ENCODE peak calls at places on chromosomes 1 and 21, in nine cellular contexts. B is osteoblast; G is mucosa of descending colon; M is ascending aorta; Z is breast epithelium; D is hepatocyte; N is BE2C; P is stomach; X is CD4-positive, alpha-beta T cell. V is an unnamed sample.

GRCh38 chr21:8994640-8995511 is 1526.5 kb upstream of the TPTE start:
- DNase-seq in B (peak; percentile 73), G (no peak), M (no peak), Z (no peak), D (no peak), N (no peak), P (no peak), X (no peak), V (no peak)

GRCh38 chr1:203202431-203203245 is 16.1 kb upstream of the CHI3L1 start:
- DNase-seq in B (peak; percentile 84), G (no peak), M (peak; percentile 74), Z (no peak), D (peak; percentile 77), N (no peak), P (peak; percentile 18), X (no peak), V (no peak)

GRCh38 chr1:78146137-78146822 is 100.5 kb downstream of the GIPC2 start:
- DNase-seq in B (peak; percentile 34), G (no peak), M (no peak), Z (no peak), D (no peak), N (no peak), P (no peak), X (no peak), V (no peak)

GRCh38 chr1:56204206-56204605 is 375.2 kb downstream of the PLPP3 start:
- DNase-seq in B (no peak), G (no peak), M (no peak), Z (no peak), D (no peak), N (no peak), P (no peak), X (no peak), V (no peak)

GRCh38 chr1:232675267-232675666 is 45.3 kb upstream of the SIPA1L2 start:
- DNase-seq in B (no peak), G (no peak), M (no peak), Z (no peak), D (no peak), N (no peak), P (no peak), X (no peak), V (no peak)

GRCh38 chr1:228765543-228765942 is 30.3 kb downstream of the RHOU start:
- DNase-seq in B (no peak), G (peak; percentile 72), M (no peak), Z (no peak), D (no peak), N (no peak), P (peak; percentile 26), X (no peak), V (no peak)

GRCh38 chr21:46455575-46456385 is 2.9 kb upstream of the DIP2A start:
- DNase-seq in B (peak; percentile 90), G (no peak), M (no peak), Z (no peak), D (no peak), N (no peak), P (no peak), X (no peak), V (no peak)

GRCh38 chr21:43835861-43836260 is 29.2 kb upstream of the AGPAT3 start:
- DNase-seq in B (peak; percentile 35), G (no peak), M (no peak), Z (no peak), D (no peak), N (no peak), P (no peak), X (no peak), V (no peak)

DNA sequence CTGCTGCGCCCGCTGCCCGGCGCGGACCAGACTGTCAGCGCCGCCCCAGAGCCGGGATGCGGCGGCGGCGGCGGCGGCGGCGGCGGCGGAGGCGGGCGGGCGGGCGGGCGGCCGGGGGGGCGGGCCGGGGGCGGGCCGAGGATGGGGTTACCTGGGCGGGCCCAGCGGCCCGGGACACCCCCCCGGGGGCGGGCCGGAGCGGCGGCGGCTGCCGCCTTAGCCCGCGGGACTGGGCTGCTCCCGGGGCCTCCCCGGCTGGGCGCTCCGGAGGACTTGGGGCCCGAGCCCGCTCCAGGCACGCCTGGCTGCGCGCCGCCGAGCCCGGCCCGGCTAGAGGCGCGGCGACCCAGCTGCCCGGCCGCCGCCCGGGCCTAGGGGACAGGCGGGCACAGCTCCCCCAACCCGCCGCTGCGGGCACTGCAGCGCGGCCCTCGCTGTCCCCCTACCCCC is at the start of gene WNT4:
- DNase-seq in B (peak; percentile 98), G (no peak), M (no peak), Z (no peak), D (peak; percentile 75), N (peak; percentile 44), P (peak; percentile 61), X (no peak), V (peak; percentile 68)
- TF ChIP-seq CTCF in B (no peak), G (no peak), M (no peak), Z (no peak), D (peak; percentile 17), N (no peak), P (peak; percentile 34), X (no peak), V (no peak)

GRCh38 chr1:34019741-34020552 is 145.1 kb downstream of the CSMD2 start:
- DNase-seq in B (no peak), G (no peak), M (no peak), Z (no peak), D (peak; percentile 36), N (no peak), P (no peak), X (no peak), V (no peak)

GRCh38 chr1:34009340-34009975 is 145.6 kb downstream of the HMGB4 start:
- DNase-seq in B (peak; percentile 55), G (no peak), M (no peak), Z (no peak), D (no peak), N (no peak), P (no peak), X (no peak), V (no peak)

GRCh38 chr1:34013136-34013535 is 149.3 kb downstream of the HMGB4 start:
- DNase-seq in B (no peak), G (no peak), M (no peak), Z (no peak), D (no peak), N (no peak), P (no peak), X (no peak), V (no peak)

DNA sequence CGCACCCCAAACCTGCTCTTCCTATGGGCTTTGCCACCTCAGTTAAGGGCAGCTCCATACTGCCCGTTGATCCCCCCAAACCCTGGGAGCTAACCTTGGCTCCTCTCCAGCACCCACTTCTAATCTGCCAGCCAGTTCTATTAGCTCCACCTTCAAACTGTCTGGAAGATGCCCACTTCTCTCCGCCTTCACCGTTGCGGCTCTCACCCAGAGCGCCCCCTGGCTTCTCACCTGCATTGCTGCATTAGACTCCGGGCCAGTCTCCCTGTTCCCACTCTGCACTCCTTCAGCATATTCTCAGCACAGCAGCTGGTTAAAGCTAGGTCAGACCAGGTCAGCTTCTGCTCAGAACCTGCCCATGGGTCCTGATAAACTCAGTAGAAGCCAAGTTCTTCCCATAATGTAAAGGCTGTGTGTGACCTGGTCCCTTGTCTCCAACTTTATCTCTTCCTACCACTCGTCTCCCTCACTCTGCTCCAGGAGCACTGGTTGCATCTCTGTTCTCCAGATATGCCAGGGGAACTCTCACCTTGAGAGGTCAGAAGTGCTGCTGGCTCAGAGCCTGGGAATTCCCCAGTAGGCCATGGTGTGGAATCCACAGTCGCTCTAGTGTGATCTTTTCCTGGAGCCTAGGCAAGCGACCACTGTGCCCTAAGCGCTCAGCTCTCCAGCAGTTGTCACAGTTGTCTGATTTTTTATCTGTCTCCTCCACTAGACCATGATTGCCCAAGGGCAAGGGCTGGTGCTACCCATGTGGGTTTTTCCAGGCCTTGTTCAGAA is 150.3 kb downstream of the HMGB4 start:
- DNase-seq in B (no peak), G (no peak), M (no peak), Z (no peak), D (peak; percentile 54), N (no peak), P (no peak), X (no peak), V (peak; percentile 68)
- TF ChIP-seq CTCF in B (peak; percentile 7), G (peak; percentile 13), M (peak; percentile 48), Z (no peak), D (peak; percentile 44), N (no peak), P (no peak), X (no peak), V (peak; percentile 68)

GRCh38 chr1:39800471-39800835 is 11.8 kb upstream of the BMP8B start:
- DNase-seq in B (no peak), G (no peak), M (no peak), Z (no peak), D (no peak), N (no peak), P (no peak), X (no peak), V (no peak)

GRCh38 chr1:39795651-39796050 is 7.0 kb upstream of the BMP8B start:
- DNase-seq in B (no peak), G (no peak), M (no peak), Z (no peak), D (no peak), N (no peak), P (no peak), X (no peak), V (no peak)

GRCh38 chr1:39802496-39803260 is 14.0 kb upstream of the BMP8B start:
- DNase-seq in B (no peak), G (no peak), M (no peak), Z (no peak), D (no peak), N (no peak), P (no peak), X (no peak), V (no peak)

GRCh38 chr1:39805385-39805784 is 16.7 kb upstream of the BMP8B start:
- DNase-seq in B (no peak), G (no peak), M (no peak), Z (no peak), D (no peak), N (no peak), P (no peak), X (no peak), V (no peak)

DNA sequence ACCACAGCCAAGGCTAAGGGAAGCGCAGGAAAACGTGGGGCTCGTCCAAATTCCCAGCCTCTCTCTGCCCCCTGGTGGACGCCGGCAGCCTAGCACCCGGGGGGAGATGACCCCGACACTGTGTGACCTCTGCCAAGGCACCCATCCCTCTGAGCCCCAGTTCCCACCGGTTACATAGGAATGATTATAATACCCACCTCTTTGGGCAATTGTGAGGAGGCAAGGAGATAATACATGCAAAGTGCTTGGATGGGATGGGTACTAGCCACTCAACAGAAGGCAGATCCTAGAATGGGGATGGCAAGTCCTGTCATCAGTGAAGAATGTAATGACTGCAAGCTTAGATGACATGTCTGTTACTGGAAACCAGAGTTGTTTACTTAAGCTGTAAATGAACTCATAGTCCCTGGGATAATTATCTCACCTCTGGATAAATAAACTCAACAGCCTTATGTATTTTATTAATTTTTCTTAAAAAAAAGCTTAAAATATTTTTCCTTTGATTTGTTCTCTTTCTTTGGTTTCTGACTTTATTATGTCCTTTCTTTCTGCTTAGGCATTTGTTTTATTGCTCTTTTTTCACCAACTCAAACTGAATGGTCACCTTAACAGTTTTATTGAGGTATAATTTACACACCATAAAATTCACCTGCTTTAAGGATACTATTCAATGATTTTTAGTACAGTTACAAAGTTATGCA is 11.3 kb upstream of the BMP8B start:
- DNase-seq in B (peak; percentile 97), G (peak; percentile 83), M (peak; percentile 72), Z (peak; percentile 33), D (peak; percentile 65), N (peak; percentile 67), P (peak; percentile 72), X (peak; percentile 51), V (peak; percentile 85)
- TF ChIP-seq CTCF in B (peak; percentile 80), G (peak; percentile 79), M (peak; percentile 72), Z (peak; percentile 51), D (peak; percentile 78), N (peak; percentile 60), P (peak; percentile 85), X (peak; percentile 77), V (peak; percentile 82)

GRCh38 chr1:68456207-68456606 is 6.5 kb upstream of the RPE65 start:
- DNase-seq in B (no peak), G (no peak), M (no peak), Z (no peak), D (no peak), N (no peak), P (no peak), X (no peak), V (no peak)

GRCh38 chr1:68449901-68450300 is at the start of gene RPE65:
- DNase-seq in B (no peak), G (no peak), M (no peak), Z (no peak), D (peak; percentile 22), N (no peak), P (no peak), X (no peak), V (no peak)

GRCh38 chr1:68459091-68459490 is 9.3 kb upstream of the RPE65 start:
- DNase-seq in B (no peak), G (no peak), M (no peak), Z (no peak), D (no peak), N (no peak), P (no peak), X (no peak), V (no peak)

GRCh38 chr1:68453060-68453665 is 3.4 kb upstream of the RPE65 start:
- DNase-seq in B (no peak), G (no peak), M (no peak), Z (no peak), D (no peak), N (no peak), P (no peak), X (no peak), V (no peak)

DNA sequence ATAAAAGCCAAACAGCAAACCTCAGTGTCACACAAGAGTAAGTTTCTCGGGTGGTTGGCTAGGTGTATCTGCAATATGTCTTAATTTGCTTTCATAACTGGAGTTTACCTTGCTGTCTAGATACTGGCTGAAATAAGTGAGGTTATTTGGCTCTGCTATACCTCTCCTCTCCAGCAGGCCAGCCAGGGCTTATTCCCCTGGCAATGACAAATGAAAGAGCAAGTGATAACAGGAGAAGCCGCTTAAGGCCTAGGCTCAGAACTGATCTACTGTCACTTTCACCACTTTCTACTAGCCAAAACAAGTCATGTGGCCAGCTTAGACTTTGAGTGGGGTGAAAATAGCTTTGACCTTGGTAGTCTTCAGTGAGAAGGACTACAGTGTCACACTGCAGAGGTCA is 4.8 kb upstream of the RPE65 start:
- DNase-seq in B (no peak), G (no peak), M (no peak), Z (no peak), D (no peak), N (no peak), P (no peak), X (no peak), V (no peak)
- TF ChIP-seq CTCF in B (no peak), G (no peak), M (no peak), Z (no peak), D (no peak), N (no peak), P (no peak), X (no peak), V (no peak)

V was measured in nephron progenitor cell.